ENCODE peak calls at places on chromosomes 11 and 22, in eight cellular contexts. B, A, T, Y, J, F, Q and H are unnamed samples.

GRCh38 chr11:65211293-65212105 is 29.8 kb downstream of the CAPN1 start:
- DNase-seq in B (no peak), A (no peak), T (no peak), Y (no peak), J (no peak), F (no peak), Q (no peak), H (no peak)

GRCh38 chr22:22528780-22529179 is 8.7 kb upstream of the ZNF280A start:
- DNase-seq in B (no peak), A (no peak), T (no peak), Y (no peak), J (no peak), F (no peak), Q (no peak), H (no peak)

GRCh38 chr22:30889268-30889995 is 79.1 kb downstream of the MORC2 start:
- DNase-seq in B (no peak), A (peak), T (peak), Y (no peak), J (no peak), F (peak), Q (no peak), H (no peak)

GRCh38 chr22:22748297-22748743 is 103.9 kb downstream of the GGTLC2 start:
- DNase-seq in B (peak), A (peak), T (no peak), Y (no peak), J (peak), F (no peak), Q (no peak), H (peak)

GRCh38 chr11:59941091-59941490 is 2.9 kb downstream of the OOSP1 start:
- DNase-seq in B (no peak), A (no peak), T (no peak), Y (no peak), J (no peak), F (no peak), Q (no peak), H (no peak)

GRCh38 chr11:20050551-20051333 is 109.5 kb downstream of the DBX1 start:
- DNase-seq in B (peak), A (no peak), T (no peak), Y (peak), J (no peak), F (no peak), Q (no peak), H (no peak)

GRCh38 chr11:106565326-106565725 is 452.9 kb downstream of the GUCY1A2 start:
- DNase-seq in B (no peak), A (no peak), T (no peak), Y (no peak), J (no peak), F (no peak), Q (no peak), H (no peak)

GRCh38 chr11:10181811-10182210 is 112.2 kb downstream of the SBF2 start:
- DNase-seq in B (no peak), A (peak), T (no peak), Y (no peak), J (no peak), F (no peak), Q (no peak), H (no peak)

GRCh38 chr11:6249822-6250555 is 9.6 kb upstream of the CCKBR start:
- DNase-seq in B (peak), A (peak), T (no peak), Y (no peak), J (peak), F (peak), Q (peak), H (peak)

GRCh38 chr22:37486224-37486845 is at the start of gene MFNG:
- DNase-seq in B (peak), A (peak), T (no peak), Y (peak), J (peak), F (peak), Q (peak), H (no peak)

GRCh38 chr11:13009476-13009920 is 382 bp downstream of the RASSF10 start:
- DNase-seq in B (no peak), A (no peak), T (no peak), Y (no peak), J (no peak), F (no peak), Q (no peak), H (no peak)

GRCh38 chr11:34860518-34860917 is 55.7 kb downstream of the APIP start:
- DNase-seq in B (no peak), A (no peak), T (no peak), Y (no peak), J (no peak), F (no peak), Q (no peak), H (no peak)

GRCh38 chr11:111225871-111226270 is 19.7 kb upstream of the POU2AF2 start:
- DNase-seq in B (no peak), A (no peak), T (no peak), Y (no peak), J (no peak), F (no peak), Q (no peak), H (no peak)

GRCh38 chr11:43681543-43681942 is 1.0 kb downstream of the HSD17B12 start:
- DNase-seq in B (no peak), A (no peak), T (no peak), Y (peak), J (no peak), F (no peak), Q (no peak), H (no peak)

GRCh38 chr22:30386960-30387848 is at the start of gene RNF215:
- DNase-seq in B (peak), A (peak), T (peak), Y (peak), J (peak), F (peak), Q (peak), H (peak)

GRCh38 chr22:44723801-44724200 is 21.8 kb downstream of the PRR5 start:
- DNase-seq in B (peak), A (peak), T (no peak), Y (no peak), J (no peak), F (no peak), Q (no peak), H (peak)

DNA sequence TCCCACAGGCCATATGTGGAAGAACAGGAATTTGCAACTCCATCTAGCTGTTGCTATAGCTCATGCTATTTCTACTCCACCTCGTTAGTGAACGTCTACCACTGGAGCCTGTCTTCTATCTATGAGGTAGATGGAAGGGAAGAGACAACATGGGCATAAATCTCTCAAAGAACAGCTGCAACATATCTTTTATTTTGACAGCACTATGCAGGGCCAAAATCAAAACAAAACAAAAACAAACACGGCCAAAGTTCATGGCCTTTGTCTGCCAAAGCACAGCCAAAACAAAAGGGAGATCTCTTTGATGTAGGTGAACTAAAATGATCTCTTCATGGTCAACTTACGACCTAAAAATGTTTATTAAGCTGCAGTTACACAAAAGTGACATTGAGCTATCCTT is 215.2 kb upstream of the MPPED2 start:
- DNase-seq in B (no peak), A (no peak), T (no peak), Y (no peak), J (no peak), F (no peak), Q (no peak), H (no peak)
- H3K4me3 ChIP-seq in B (no peak), A (no peak), T (no peak), Y (no peak), J (no peak), F (no peak), Q (no peak), H (no peak)

GRCh38 chr11:118657709-118658108 is 21.7 kb downstream of the TREH start:
- DNase-seq in B (no peak), A (no peak), T (no peak), Y (no peak), J (no peak), F (no peak), Q (no peak), H (no peak)

GRCh38 chr11:118657238-118657637 is 22.2 kb downstream of the TREH start:
- DNase-seq in B (no peak), A (peak), T (no peak), Y (no peak), J (no peak), F (no peak), Q (no peak), H (no peak)

GRCh38 chr11:118659314-118659939 is 20.0 kb downstream of the TREH start:
- DNase-seq in B (peak), A (peak), T (peak), Y (peak), J (peak), F (peak), Q (peak), H (peak)

GRCh38 chr11:118659956-118660645 is 19.3 kb downstream of the TREH start:
- DNase-seq in B (no peak), A (no peak), T (no peak), Y (no peak), J (no peak), F (no peak), Q (no peak), H (no peak)

DNA sequence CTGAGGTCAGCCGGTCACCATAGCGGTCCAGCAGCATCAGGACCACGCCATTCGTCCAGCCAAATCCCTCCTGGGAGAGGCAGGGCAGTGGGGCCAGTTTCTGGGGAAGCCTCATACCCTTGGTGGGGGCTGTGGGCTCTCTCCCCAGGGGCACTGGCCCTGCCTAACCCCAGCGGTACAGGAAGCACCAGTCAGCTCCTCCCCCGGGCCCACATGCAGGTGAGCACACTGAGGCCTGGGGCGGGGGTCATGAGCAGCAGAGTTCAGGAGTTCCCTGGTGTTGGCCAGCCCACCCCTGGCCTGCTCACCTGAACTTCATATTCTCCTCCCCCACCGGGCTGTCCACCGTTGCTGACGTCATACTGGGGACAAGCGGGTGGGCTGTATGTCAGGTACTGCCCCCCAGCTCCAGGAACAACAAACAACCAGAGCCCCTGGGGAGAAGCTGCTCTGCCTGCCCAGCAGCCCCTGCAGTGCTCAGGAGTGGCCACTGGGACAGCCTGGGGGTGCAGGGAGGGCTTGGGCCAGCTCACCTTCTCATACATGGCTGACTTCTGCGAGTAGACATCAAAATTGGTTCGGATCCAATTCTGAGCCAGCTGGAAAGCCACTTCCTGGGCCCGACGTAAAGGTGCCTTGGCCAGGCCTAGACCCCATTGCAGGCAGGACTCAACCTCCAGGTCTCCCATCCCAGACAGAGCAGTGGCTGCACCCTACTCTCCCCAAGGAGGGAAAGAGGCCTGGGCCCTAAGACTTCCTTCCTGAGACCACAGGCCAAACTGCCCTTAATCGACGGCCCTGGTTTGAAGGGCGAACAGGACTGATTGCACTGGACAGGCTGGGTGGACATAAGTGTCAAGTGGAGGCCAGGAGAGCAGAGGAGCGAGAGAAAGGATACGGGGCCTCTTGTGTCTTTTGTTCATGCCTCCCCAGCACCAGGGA is 20.8 kb downstream of the TREH start:
- DNase-seq in B (no peak), A (no peak), T (no peak), Y (no peak), J (no peak), F (no peak), Q (no peak), H (no peak)
- TF ChIP-seq CTCF in B (peak), A (peak), T (no peak), Y (peak), J (no peak), F (peak), Q (no peak), H (peak)

DNA sequence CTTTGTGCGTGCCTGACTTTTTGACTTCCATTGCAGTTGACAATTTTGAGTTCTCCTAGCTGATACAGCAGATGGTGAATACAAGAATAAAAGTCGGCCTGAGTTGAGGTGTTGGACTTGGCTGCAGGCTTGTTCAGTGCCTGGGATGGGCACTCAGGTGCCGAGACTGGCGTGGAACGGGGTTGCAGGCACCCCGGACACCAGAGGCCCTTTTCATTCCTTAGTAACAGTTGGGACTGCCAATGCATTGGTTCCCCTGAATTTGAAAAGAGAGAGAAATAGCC is 1.3 kb downstream of the PHRF1 start:
- DNase-seq in B (no peak), A (no peak), T (no peak), Y (no peak), J (no peak), F (no peak), Q (no peak), H (no peak)
- H3K27ac ChIP-seq in B (peak), A (no peak), T (no peak), Y (peak), J (peak), F (no peak), Q (no peak), H (no peak)

GRCh38 chr11:3214420-3214699 is 4.3 kb downstream of the MRGPRG start:
- DNase-seq in B (no peak), A (no peak), T (no peak), Y (no peak), J (no peak), F (peak), Q (no peak), H (no peak)

GRCh38 chr11:3215346-3216026 is 3.1 kb downstream of the MRGPRG start:
- DNase-seq in B (no peak), A (no peak), T (no peak), Y (no peak), J (no peak), F (peak), Q (peak), H (no peak)

GRCh38 chr11:3217751-3218482 is 696 bp downstream of the MRGPRG start:
- DNase-seq in B (no peak), A (peak), T (peak), Y (no peak), J (no peak), F (peak), Q (peak), H (no peak)

GRCh38 chr11:3213659-3214419 is 4.8 kb downstream of the MRGPRG start:
- DNase-seq in B (no peak), A (no peak), T (no peak), Y (no peak), J (no peak), F (peak), Q (no peak), H (no peak)

DNA sequence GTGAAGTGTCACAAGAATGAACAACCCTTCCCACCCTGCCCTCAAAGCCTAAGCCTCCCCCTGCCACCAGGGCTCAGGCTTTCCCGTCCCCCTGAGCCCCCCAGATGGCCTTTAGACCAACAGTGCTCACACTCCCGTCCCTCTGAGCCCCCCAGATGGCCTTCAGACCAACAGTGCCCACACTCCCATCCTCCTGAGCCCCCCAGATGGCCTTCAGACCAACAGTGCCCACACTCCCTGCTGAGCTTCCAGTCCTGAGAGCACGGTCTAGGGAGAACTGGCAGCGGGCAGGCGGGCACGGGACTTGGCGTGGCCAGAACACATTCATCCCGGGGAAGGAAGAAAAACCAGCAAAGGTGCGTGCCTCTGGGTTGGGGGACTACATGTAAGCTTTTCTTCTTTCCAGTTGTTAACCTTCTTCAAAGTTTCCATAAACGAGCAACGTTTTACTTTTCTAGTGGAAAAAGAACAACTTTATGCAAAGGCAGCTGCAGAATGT is 2.5 kb downstream of the MRGPRG start:
- DNase-seq in B (no peak), A (no peak), T (no peak), Y (no peak), J (no peak), F (peak), Q (no peak), H (no peak)
- H3K4me3 ChIP-seq in B (no peak), A (no peak), T (no peak), Y (no peak), J (no peak), F (no peak), Q (no peak), H (no peak)

GRCh38 chr22:17997456-17997855 is 26.9 kb downstream of the MICAL3 start:
- DNase-seq in B (peak), A (no peak), T (peak), Y (no peak), J (no peak), F (no peak), Q (no peak), H (peak)

GRCh38 chr22:17999851-18000250 is 24.5 kb downstream of the MICAL3 start:
- DNase-seq in B (peak), A (no peak), T (peak), Y (no peak), J (no peak), F (no peak), Q (no peak), H (no peak)

GRCh38 chr22:17998913-17999312 is 25.4 kb downstream of the MICAL3 start:
- DNase-seq in B (no peak), A (no peak), T (peak), Y (no peak), J (no peak), F (no peak), Q (no peak), H (no peak)

GRCh38 chr22:18000441-18001039 is 23.8 kb downstream of the MICAL3 start:
- DNase-seq in B (peak), A (peak), T (peak), Y (peak), J (no peak), F (no peak), Q (no peak), H (no peak)

DNA sequence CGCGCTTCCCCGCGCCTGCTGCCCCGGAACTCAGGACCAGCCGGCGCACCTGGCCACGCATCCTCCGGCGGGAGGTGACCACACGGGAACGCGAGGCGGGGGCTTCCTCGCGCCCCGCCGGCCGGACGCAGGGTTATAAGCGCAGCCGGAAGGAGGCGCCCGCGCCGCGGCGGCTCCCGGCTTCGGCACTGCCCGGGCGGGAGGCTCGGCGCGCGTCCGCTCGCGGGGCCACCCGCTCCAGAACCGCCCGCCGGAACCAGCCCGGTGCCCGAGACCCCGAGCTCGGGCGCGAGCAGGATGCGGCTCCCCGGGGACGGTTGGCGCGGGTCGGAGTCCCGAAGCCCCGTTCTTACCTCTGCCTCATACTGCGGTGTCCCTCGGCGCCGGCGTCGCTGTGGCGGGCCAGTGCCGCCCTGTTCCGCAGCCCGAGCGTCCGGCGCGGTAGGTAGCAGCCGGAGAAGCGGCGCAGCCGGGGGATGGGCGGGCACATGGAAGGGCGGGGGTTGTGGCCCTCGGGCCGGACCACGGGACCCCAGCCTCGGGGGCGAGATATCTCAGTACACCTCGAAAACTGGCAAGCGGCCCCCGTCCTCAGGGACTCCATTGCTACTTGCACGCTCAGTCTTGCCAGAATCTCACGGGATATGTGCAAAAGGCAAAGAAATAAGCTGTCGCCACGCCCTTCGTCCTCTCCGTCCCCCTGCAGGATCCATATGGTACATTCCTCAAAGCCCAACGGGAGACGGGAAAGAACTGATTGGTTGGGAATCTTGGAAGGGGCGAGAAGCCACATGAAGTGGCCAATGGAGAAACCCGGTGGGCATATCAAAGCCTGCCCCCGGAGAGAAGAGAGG is 23.1 kb downstream of the MICAL3 start:
- DNase-seq in B (peak), A (peak), T (peak), Y (peak), J (peak), F (peak), Q (peak), H (peak)
- TF ChIP-seq CTCF in B (peak), A (peak), T (peak), Y (peak), J (peak), F (peak), Q (peak), H (peak)

GRCh38 chr11:27201454-27202302 is 161.1 kb downstream of the BBOX1 start:
- DNase-seq in B (peak), A (peak), T (no peak), Y (peak), J (no peak), F (peak), Q (peak), H (peak)
- H3K27ac ChIP-seq in B (no peak), A (peak), T (no peak), Y (peak), J (no peak), F (peak), Q (peak), H (no peak)

GRCh38 chr22:41380993-41381328 is 781 bp upstream of the TEF start:
- DNase-seq in B (peak), A (no peak), T (no peak), Y (peak), J (no peak), F (no peak), Q (no peak), H (peak)

GRCh38 chr22:41381329-41382097 is at the start of gene TEF:
- DNase-seq in B (peak), A (peak), T (peak), Y (peak), J (peak), F (peak), Q (peak), H (peak)

GRCh38 chr22:41382610-41383009 is 868 bp downstream of the TEF start:
- DNase-seq in B (no peak), A (no peak), T (no peak), Y (no peak), J (no peak), F (no peak), Q (no peak), H (no peak)

GRCh38 chr22:41382098-41382578 is 396 bp downstream of the TEF start:
- DNase-seq in B (peak), A (peak), T (peak), Y (peak), J (no peak), F (peak), Q (peak), H (no peak)

DNA sequence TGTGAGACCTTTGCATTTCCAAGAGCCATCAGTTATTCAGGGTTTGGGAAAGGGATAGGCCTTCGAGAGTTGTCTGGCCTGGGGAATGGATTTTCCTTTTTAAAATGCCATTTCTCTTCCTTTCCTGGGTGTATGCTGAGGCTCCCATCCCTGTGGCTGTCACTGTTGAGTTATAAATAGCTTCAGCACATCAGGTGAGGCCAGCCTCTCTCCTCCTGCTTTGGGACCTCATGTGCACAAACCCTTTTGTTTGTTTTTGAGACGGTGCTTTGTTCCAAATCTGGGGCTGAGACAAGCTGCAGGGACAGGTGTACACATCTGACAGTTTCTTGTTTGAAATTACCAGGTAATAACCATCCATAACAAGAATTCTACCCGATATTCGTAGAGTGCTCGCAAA is 1.3 kb downstream of the TEF start:
- DNase-seq in B (no peak), A (no peak), T (no peak), Y (no peak), J (no peak), F (no peak), Q (no peak), H (no peak)
- H3K4me3 ChIP-seq in B (peak), A (peak), T (peak), Y (peak), J (no peak), F (peak), Q (no peak), H (no peak)